ENCODE peak calls at places on chromosome 16, in seven cellular contexts. L is CD8-positive, alpha-beta T cell; A is left ventricle myocardium inferior; V is transverse colon; U is Caco-2; Z is pancreas; B is progenitor cell of endocrine pancreas. F is an unnamed sample.

GRCh38 chr16:88633684-88634140 is 4.7 kb upstream of the IL17C start:
- DNase-seq in L (peak), A (no peak), V (peak), U (peak), Z (no peak), B (no peak), F (no peak)

GRCh38 chr16:20348365-20349185 is 3.9 kb downstream of the UMOD start:
- DNase-seq in L (no peak), A (no peak), V (no peak), U (no peak), Z (peak), B (no peak), F (no peak)

GRCh38 chr16:10466861-10467260 is 81.0 kb downstream of the ATF7IP2 start:
- DNase-seq in L (no peak), A (no peak), V (no peak), U (no peak), Z (no peak), B (no peak), F (no peak)

GRCh38 chr16:495127-495748 is 32.3 kb upstream of the CAPN15 start:
- DNase-seq in L (no peak), A (no peak), V (peak), U (peak), Z (no peak), B (no peak), F (peak)

GRCh38 chr16:23155445-23156049 is 6.3 kb upstream of the USP31 start:
- DNase-seq in L (no peak), A (no peak), V (peak), U (no peak), Z (peak), B (no peak), F (peak)

GRCh38 chr16:86044881-86045600 is 146.1 kb downstream of the IRF8 start:
- DNase-seq in L (peak), A (no peak), V (peak), U (peak), Z (peak), B (no peak), F (no peak)

GRCh38 chr16:77171750-77172635 is 19.0 kb upstream of the MON1B start:
- DNase-seq in L (no peak), A (no peak), V (no peak), U (no peak), Z (peak), B (no peak), F (peak)

GRCh38 chr16:79449067-79449466 is 151.5 kb downstream of the MAF start:
- DNase-seq in L (no peak), A (no peak), V (no peak), U (no peak), Z (no peak), B (no peak), F (no peak)

GRCh38 chr16:86442703-86443102 is 67.6 kb upstream of the FOXF1 start:
- DNase-seq in L (no peak), A (no peak), V (no peak), U (no peak), Z (no peak), B (no peak), F (no peak)

GRCh38 chr16:64736887-64737286 is 385.0 kb downstream of the CDH11 start:
- DNase-seq in L (no peak), A (no peak), V (no peak), U (no peak), Z (no peak), B (no peak), F (peak)

GRCh38 chr16:72876221-72876620 is 171.7 kb downstream of the ZFHX3 start:
- DNase-seq in L (no peak), A (peak), V (peak), U (no peak), Z (no peak), B (no peak), F (peak)

GRCh38 chr16:47617732-47618131 is 156.6 kb downstream of the PHKB start:
- DNase-seq in L (no peak), A (no peak), V (no peak), U (no peak), Z (no peak), B (no peak), F (no peak)

GRCh38 chr16:61024180-61024900 is 1011.9 kb downstream of the CDH8 start:
- DNase-seq in L (no peak), A (no peak), V (no peak), U (no peak), Z (no peak), B (no peak), F (no peak)

GRCh38 chr16:29729116-29729521 is 16.7 kb downstream of the C16orf54 start:
- DNase-seq in L (no peak), A (no peak), V (no peak), U (peak), Z (no peak), B (no peak), F (peak)

GRCh38 chr16:83187404-83187803 is 560.6 kb downstream of the CDH13 start:
- DNase-seq in L (no peak), A (no peak), V (no peak), U (no peak), Z (no peak), B (no peak), F (peak)

GRCh38 chr16:4381935-4382794 is 10.5 kb downstream of the VASN start:
- DNase-seq in L (no peak), A (no peak), V (no peak), U (no peak), Z (no peak), B (no peak), F (no peak)

GRCh38 chr16:54815177-54815576 is 115.5 kb upstream of the IRX5 start:
- DNase-seq in L (no peak), A (peak), V (no peak), U (no peak), Z (no peak), B (no peak), F (no peak)

GRCh38 chr16:54817940-54818574 is 112.6 kb upstream of the IRX5 start:
- DNase-seq in L (no peak), A (no peak), V (no peak), U (no peak), Z (no peak), B (no peak), F (no peak)

GRCh38 chr16:54813778-54814177 is 116.9 kb upstream of the IRX5 start:
- DNase-seq in L (no peak), A (no peak), V (no peak), U (no peak), Z (no peak), B (no peak), F (no peak)

GRCh38 chr16:54816471-54816870 is 114.2 kb upstream of the IRX5 start:
- DNase-seq in L (no peak), A (no peak), V (no peak), U (no peak), Z (no peak), B (no peak), F (no peak)

DNA sequence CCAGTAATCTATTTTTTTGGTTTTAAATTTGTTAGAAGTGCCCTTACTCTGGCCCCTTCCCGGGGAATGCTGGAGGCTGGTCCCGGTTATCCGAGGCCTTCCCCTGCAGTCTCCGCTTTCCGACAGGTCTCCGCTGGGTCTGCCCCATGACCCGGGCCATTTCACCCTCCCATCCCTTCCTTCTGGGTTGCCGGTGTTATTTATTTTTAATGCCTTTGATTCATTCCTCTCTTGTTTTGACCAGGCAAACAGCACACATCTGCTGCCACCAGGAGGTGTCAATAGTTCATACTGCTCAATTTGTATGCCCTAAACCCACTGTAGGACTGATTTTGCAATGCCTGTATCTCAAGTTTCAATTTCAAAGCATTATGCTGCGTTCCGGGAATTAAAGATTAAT is 113.2 kb upstream of the IRX5 start:
- DNase-seq in L (no peak), A (no peak), V (no peak), U (no peak), Z (no peak), B (no peak), F (peak)
- TF ChIP-seq CTCF in L (no peak), A (peak), V (no peak), U (peak), Z (no peak), B (peak), F (peak)

GRCh38 chr16:84817613-84818012 is 2.2 kb upstream of the CRISPLD2 start:
- DNase-seq in L (no peak), A (no peak), V (no peak), U (no peak), Z (no peak), B (no peak), F (no peak)

GRCh38 chr16:84817206-84817605 is 2.6 kb upstream of the CRISPLD2 start:
- DNase-seq in L (no peak), A (no peak), V (no peak), U (no peak), Z (no peak), B (no peak), F (no peak)

GRCh38 chr16:84815446-84815845 is 4.3 kb upstream of the CRISPLD2 start:
- DNase-seq in L (no peak), A (no peak), V (no peak), U (no peak), Z (no peak), B (no peak), F (no peak)

GRCh38 chr16:84816485-84816884 is 3.3 kb upstream of the CRISPLD2 start:
- DNase-seq in L (no peak), A (no peak), V (no peak), U (no peak), Z (no peak), B (no peak), F (no peak)

DNA sequence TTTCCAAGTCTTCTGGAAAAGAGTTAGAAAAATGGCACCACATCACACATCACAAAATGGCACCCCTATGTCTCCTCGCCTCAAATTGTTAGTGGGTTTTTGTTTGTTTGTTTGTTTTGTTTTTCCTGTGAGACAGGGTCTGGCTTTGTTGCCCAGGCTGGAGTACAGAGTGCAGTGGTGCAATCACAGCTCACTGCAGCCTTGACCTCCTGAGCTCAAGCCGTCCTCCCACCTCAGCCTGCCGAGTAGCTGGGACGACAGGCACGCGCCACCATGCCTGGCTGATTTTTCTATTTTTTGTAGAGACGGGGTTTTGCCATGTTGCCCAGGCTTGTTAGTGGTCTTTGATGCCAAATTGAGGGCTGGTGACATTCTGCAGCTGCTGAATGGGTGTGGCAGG is 3.8 kb upstream of the CRISPLD2 start:
- DNase-seq in L (no peak), A (no peak), V (no peak), U (no peak), Z (no peak), B (no peak), F (no peak)
- TF ChIP-seq CTCF in L (no peak), A (no peak), V (no peak), U (no peak), Z (no peak), B (no peak), F (no peak)

DNA sequence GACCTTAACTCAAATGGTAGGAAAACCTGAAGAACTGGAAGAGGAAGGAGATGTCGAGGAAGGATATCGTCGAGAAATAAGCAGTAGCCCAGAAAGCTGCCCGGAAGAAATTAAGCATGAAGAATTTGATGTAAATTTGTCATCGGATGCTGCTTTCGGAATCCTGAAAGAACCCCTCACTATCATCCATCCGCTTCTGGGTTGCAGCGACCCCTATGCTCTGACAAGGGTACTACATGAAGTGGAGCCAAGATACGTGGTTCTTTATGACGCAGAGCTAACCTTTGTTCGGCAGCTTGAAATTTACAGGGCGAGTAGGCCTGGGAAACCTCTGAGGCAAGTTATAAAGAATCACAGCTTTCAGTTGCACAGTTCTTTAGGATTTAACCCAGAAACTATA is 15.5 kb downstream of the ERCC4 start:
- DNase-seq in L (no peak), A (no peak), V (no peak), U (no peak), Z (no peak), B (no peak), F (no peak)
- TF ChIP-seq CTCF in L (peak), A (peak), V (peak), U (peak), Z (no peak), B (peak), F (peak)

DNA sequence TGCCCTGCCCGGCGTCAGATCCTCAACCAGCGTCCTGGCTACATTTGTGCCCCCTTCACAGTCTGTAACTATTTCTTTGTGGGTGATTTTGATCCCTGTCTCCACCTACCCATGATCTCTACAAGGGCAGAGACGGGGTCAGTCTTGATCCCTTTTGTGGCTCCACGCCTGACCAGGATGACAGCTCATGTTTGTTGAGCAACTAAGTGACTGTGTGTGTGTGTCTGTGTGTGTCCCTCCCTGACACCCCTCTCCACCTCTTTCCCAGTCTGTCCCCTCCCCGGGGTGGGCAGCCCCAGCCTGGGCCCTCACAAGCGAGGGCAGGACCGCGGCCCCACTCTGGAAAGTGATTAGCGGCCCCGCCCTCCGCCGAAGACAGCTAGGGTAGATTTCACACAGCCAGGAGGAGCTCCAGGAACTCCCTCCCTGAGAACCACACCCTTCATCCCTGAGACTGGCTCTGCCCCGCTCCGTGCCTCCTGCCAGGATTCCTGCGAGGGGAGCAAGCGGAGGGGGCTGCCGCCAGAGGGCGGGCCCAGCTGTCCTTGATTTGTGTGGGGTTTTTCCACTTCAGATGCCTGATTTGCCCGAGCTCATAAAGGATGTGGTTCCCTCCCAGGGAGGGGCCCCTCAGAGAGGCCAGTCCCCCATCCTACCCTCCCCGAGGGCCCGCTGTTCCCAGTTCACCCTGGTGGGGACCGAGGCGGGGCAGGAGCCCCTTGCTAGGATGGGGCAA is 5.3 kb upstream of the HS3ST6 start:
- DNase-seq in L (no peak), A (no peak), V (peak), U (peak), Z (no peak), B (no peak), F (peak)
- TF ChIP-seq CTCF in L (peak), A (no peak), V (no peak), U (no peak), Z (no peak), B (peak), F (peak)

DNA sequence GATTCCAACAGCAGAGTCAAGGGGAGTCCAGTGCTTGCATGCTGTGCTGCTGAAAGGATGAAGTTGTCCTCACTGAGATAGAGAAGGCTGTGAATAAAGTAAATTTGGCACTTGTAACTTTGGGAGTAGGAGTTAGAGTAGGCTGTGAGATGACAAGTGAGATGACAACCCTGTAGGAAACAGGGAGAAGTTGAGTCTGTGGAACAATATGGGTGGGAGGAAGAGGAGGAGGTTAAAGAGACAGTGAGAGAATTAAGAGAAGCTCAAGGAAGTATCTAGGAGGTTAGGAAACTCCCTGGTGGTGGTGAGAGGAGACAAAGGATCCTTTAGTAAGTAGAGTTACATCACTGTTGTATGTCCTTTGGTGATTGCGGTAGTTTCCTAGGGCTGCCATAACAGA is 10.8 kb upstream of the HSD17B2 start:
- DNase-seq in L (no peak), A (no peak), V (no peak), U (no peak), Z (no peak), B (no peak), F (no peak)
- TF ChIP-seq CTCF in L (no peak), A (no peak), V (no peak), U (no peak), Z (no peak), B (no peak), F (no peak)

GRCh38 chr16:24975428-24975889 is 39.7 kb downstream of the ARHGAP17 start:
- DNase-seq in L (no peak), A (no peak), V (no peak), U (no peak), Z (no peak), B (no peak), F (peak)

GRCh38 chr16:24971718-24972117 is 43.5 kb downstream of the ARHGAP17 start:
- DNase-seq in L (no peak), A (peak), V (no peak), U (no peak), Z (no peak), B (no peak), F (no peak)

GRCh38 chr16:24972608-24973220 is 42.5 kb downstream of the ARHGAP17 start:
- DNase-seq in L (no peak), A (no peak), V (no peak), U (no peak), Z (no peak), B (no peak), F (no peak)

GRCh38 chr16:24974859-24975258 is 40.3 kb downstream of the ARHGAP17 start:
- DNase-seq in L (no peak), A (no peak), V (no peak), U (no peak), Z (no peak), B (no peak), F (no peak)

GRCh38 chr16:24973771-24974461 is 41.3 kb downstream of the ARHGAP17 start:
- DNase-seq in L (no peak), A (no peak), V (no peak), U (no peak), Z (no peak), B (no peak), F (no peak)
- TF ChIP-seq CTCF in L (no peak), A (no peak), V (no peak), U (no peak), Z (no peak), B (no peak), F (no peak)

DNA sequence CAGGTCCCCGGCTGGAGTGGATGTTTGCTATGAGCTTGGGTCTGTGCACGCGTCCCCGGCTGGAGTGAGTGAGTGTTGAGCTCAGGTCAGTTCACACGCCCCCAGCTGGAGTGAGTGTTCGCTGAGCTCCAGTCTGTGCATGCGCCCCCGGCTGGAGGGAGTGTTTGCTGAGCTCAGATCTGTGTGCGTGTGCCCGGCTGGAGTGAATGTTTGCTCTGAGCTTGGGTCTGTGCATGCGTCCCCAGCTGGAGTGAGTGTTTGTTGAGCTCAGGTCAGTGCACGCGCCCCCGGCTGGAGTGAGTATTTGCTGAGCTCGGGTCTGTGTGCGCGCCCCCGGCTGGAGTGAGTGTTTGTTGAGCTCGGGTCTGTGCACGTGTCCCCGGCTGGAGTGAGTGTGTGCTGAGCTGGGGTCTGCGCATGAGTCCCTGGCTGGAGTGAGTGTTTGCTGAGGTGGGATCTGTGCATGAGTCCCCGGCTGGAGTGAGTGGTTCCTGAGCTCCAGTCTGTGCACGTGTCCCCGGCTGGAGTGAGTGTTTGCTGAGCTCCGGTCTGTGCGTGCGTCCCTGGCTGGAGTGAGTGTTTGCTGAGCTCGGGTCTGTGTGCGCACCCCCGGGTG is 284.2 kb downstream of the SNX29 start:
- DNase-seq in L (no peak), A (no peak), V (no peak), U (peak), Z (no peak), B (no peak), F (no peak)
- TF ChIP-seq CTCF in L (no peak), A (no peak), V (no peak), U (no peak), Z (no peak), B (no peak), F (no peak)

GRCh38 chr16:50464325-50465290 is 83.6 kb upstream of the NKD1 start:
- DNase-seq in L (no peak), A (no peak), V (no peak), U (peak), Z (no peak), B (no peak), F (no peak)
- TF ChIP-seq CTCF in L (no peak), A (no peak), V (no peak), U (peak), Z (no peak), B (peak), F (no peak)

F was measured in AG10803.